ENCODE peak calls at places on chromosomes 1 and 21, in six cellular contexts. P, X, J, L, T and E are unnamed samples.

GRCh38 chr1:224801761-224802490 is 127.5 kb upstream of the DNAH14 start:
- DNase-seq in P (peak), X (no peak), J (peak), L (no peak), T (no peak), E (no peak)

GRCh38 chr1:232725303-232726047 is 79.7 kb upstream of the MAP10 start:
- DNase-seq in P (peak), X (peak), J (peak), L (no peak), T (peak), E (no peak)

GRCh38 chr1:15184445-15185103 is 31.0 kb downstream of the TMEM51 start:
- DNase-seq in P (no peak), X (no peak), J (no peak), L (no peak), T (no peak), E (no peak)

GRCh38 chr1:39128959-39129358 is 75.5 kb upstream of the MACF1 start:
- DNase-seq in P (no peak), X (peak), J (peak), L (no peak), T (no peak), E (peak)

GRCh38 chr1:37718901-37719571 is 26.7 kb downstream of the CDCA8 start:
- DNase-seq in P (no peak), X (no peak), J (peak), L (no peak), T (no peak), E (no peak)

GRCh38 chr1:155007253-155007828 is 4.7 kb downstream of the ZBTB7B start:
- DNase-seq in P (no peak), X (no peak), J (no peak), L (no peak), T (no peak), E (no peak)

GRCh38 chr1:5906116-5906515 is 86.1 kb downstream of the NPHP4 start:
- DNase-seq in P (no peak), X (no peak), J (no peak), L (no peak), T (no peak), E (no peak)

GRCh38 chr1:181987334-181987870 is 74.1 kb downstream of the ZNF648 start:
- DNase-seq in P (no peak), X (no peak), J (no peak), L (no peak), T (no peak), E (no peak)

GRCh38 chr1:7004181-7004580 is 218.9 kb downstream of the CAMTA1 start:
- DNase-seq in P (no peak), X (no peak), J (no peak), L (no peak), T (no peak), E (no peak)

GRCh38 chr1:232988572-232989040 is 38.2 kb downstream of the NTPCR start:
- DNase-seq in P (no peak), X (no peak), J (peak), L (no peak), T (peak), E (no peak)

GRCh38 chr1:172928412-172928811 is 122.3 kb downstream of the TNFSF18 start:
- DNase-seq in P (no peak), X (no peak), J (peak), L (no peak), T (peak), E (no peak)

GRCh38 chr1:156064615-156065014 is 3.7 kb downstream of the RAB25 start:
- DNase-seq in P (no peak), X (no peak), J (no peak), L (no peak), T (peak), E (no peak)

GRCh38 chr21:45420623-45421041 is 15.7 kb downstream of the COL18A1 start:
- DNase-seq in P (no peak), X (no peak), J (no peak), L (no peak), T (no peak), E (peak)

GRCh38 chr1:210362526-210362925 is 33.8 kb downstream of the HHAT start:
- DNase-seq in P (no peak), X (no peak), J (no peak), L (no peak), T (peak), E (no peak)

GRCh38 chr1:158246650-158247049 is 7.6 kb upstream of the CD1A start:
- DNase-seq in P (peak), X (peak), J (peak), L (no peak), T (no peak), E (no peak)

GRCh38 chr1:22886211-22886610 is 86.5 kb downstream of the LACTBL1 start:
- DNase-seq in P (no peak), X (no peak), J (no peak), L (no peak), T (peak), E (no peak)

GRCh38 chr1:59061876-59062275 is 235.0 kb upstream of the FGGY start:
- DNase-seq in P (no peak), X (peak), J (peak), L (no peak), T (peak), E (peak)

GRCh38 chr1:47752048-47752451 is 245.1 kb downstream of the TRABD2B start:
- DNase-seq in P (no peak), X (no peak), J (no peak), L (no peak), T (peak), E (peak)

GRCh38 chr1:201356236-201356635 is 21.2 kb downstream of the TNNT2 start:
- DNase-seq in P (no peak), X (no peak), J (no peak), L (no peak), T (no peak), E (no peak)

GRCh38 chr1:215119719-215120118 is 37.2 kb downstream of the KCNK2 start:
- DNase-seq in P (no peak), X (no peak), J (no peak), L (no peak), T (peak), E (no peak)

GRCh38 chr1:214331827-214332423 is 51.0 kb downstream of the SMYD2 start:
- DNase-seq in P (peak), X (peak), J (peak), L (peak), T (peak), E (peak)

GRCh38 chr1:183234660-183235476 is 48.8 kb downstream of the LAMC2 start:
- DNase-seq in P (peak), X (peak), J (peak), L (peak), T (peak), E (peak)

GRCh38 chr1:204275695-204276596 is 62.2 kb upstream of the GOLT1A start:
- DNase-seq in P (no peak), X (no peak), J (no peak), L (no peak), T (no peak), E (no peak)

GRCh38 chr1:174953657-174954435 is 45.9 kb upstream of the CACYBP start:
- DNase-seq in P (peak), X (no peak), J (no peak), L (peak), T (no peak), E (peak)

GRCh38 chr1:92858564-92859399 is 26.9 kb downstream of the RPL5 start:
- DNase-seq in P (peak), X (peak), J (peak), L (peak), T (peak), E (peak)
- H2AFZ ChIP-seq in P (no peak), X (no peak), J (peak), L (peak), T (peak), E (no peak)

GRCh38 chr1:180693564-180694244 is 61.9 kb downstream of the XPR1 start:
- DNase-seq in P (no peak), X (no peak), J (no peak), L (no peak), T (no peak), E (no peak)

GRCh38 chr1:180695282-180695681 is 63.5 kb downstream of the XPR1 start:
- DNase-seq in P (no peak), X (no peak), J (no peak), L (no peak), T (no peak), E (no peak)

GRCh38 chr1:180696361-180696760 is 64.5 kb downstream of the XPR1 start:
- DNase-seq in P (no peak), X (no peak), J (no peak), L (no peak), T (no peak), E (no peak)

DNA sequence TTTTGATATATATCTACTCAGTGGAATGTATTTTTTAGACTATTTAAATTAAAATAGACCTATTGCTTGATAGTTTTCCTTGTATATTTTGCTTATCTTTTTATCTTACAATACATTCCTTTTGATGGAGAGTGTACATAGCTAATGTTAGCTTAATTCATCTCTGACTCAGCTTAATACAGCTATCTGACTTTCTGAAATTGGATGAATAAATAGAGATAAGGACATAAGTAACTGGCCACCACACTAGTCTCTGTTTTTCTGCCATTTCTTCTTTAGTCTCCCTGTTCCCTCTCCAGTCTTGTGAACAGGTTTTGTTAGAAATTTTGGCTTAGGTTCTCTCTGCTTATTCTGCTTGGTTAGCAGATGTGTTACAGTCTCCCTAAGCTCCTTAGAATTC is 59.5 kb downstream of the XPR1 start:
- DNase-seq in P (no peak), X (no peak), J (peak), L (peak), T (peak), E (no peak)
- TF ChIP-seq EZH2phosphoT487 in P (no peak), X (no peak), J (no peak), L (no peak), T (no peak), E (no peak)

GRCh38 chr1:73801912-73802429 is 396.0 kb downstream of the LRRIQ3 start:
- DNase-seq in P (no peak), X (no peak), J (peak), L (no peak), T (no peak), E (no peak)
- H2AFZ ChIP-seq in P (no peak), X (no peak), J (no peak), L (no peak), T (no peak), E (no peak)

DNA sequence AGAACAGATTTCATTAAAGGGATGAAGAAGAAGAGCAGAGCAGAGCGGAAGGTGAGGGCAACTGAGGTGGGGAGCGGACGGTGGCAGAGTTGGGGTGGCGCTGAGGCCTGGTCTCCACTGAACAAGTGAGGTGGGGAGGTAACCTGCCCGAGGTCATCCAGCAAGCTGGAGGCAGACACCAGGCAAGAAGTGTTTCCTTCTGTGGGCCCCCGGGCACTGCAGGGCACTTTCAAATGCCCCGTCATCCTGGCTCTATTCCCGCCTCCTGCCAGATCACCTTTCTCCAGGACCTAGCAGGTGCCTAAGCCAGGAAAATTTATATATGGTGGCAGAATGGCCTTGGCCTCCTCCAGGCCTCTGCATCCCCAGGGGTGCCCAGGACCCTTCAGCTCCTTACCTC is 28.8 kb downstream of the VWA5B1 start:
- DNase-seq in P (no peak), X (no peak), J (no peak), L (no peak), T (no peak), E (no peak)
- TF ChIP-seq EZH2phosphoT487 in P (no peak), X (no peak), J (no peak), L (no peak), T (no peak), E (no peak)

DNA sequence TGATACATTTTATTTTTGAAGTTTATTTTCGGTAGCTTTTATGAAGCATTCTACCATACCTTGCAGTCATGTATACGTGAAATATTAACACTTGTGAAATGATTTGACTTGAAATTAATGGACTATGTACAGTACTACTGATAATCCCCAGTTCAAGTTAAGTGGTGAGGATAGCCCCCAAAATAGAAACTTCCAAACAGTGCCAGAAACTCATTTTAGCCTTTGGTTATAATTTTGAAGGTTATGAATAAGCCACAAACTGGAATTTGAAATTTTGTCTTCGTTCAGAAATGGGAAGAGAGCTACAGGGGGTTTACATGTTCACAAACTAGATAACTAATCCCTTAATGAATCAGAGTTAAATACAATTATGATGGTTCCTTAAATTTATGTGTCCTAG is 1.5 kb upstream of the HNRNPU start:
- DNase-seq in P (no peak), X (no peak), J (no peak), L (no peak), T (no peak), E (no peak)
- H2AFZ ChIP-seq in P (no peak), X (peak), J (no peak), L (no peak), T (peak), E (peak)